ENCODE peak calls at places on chromosomes 7 and 10, in eight cellular contexts. L is neural progenitor cell, P is MM.1S, Y is GM23338, G is OCI-LY7, Q is SK-N-SH, D is HCT116, H is hepatocyte. K is an unnamed sample. For H3K79me2, the result is how much of the 10 kb centered on the place peaks cover.

GRCh38 chr7:111357691-111358090 is 204.6 kb downstream of the IMMP2L start:
- DNase-seq in D (no peak), Y (no peak), L (no peak), Q (no peak), P (no peak), H (no peak), G (no peak), K (peak)

GRCh38 chr10:33893502-33893901 is 559.0 kb upstream of the NRP1 start:
- DNase-seq in Y (no peak), D (no peak), G (no peak), Q (no peak), H (no peak), P (no peak), L (no peak), K (no peak)

GRCh38 chr7:4136501-4137110 is 545.5 kb upstream of the FOXK1 start:
- DNase-seq in L (no peak), H (no peak), Q (peak), Y (peak), G (no peak), D (no peak), P (no peak), K (no peak)

GRCh38 chr10:93745411-93746065 is 12.2 kb upstream of the LGI1 start:
- DNase-seq in P (no peak), H (no peak), L (peak), Y (peak), G (peak), Q (no peak), D (no peak), K (peak)

GRCh38 chr10:55024718-55025117 is 223.7 kb upstream of the PCDH15 start:
- DNase-seq in D (no peak), L (no peak), Y (no peak), G (no peak), H (peak), Q (peak), P (peak), K (no peak)

GRCh38 chr10:114537791-114538543 is 120.1 kb downstream of the ABLIM1 start:
- DNase-seq in D (no peak), P (no peak), H (no peak), Q (no peak), L (peak), Y (peak), G (no peak), K (no peak)

GRCh38 chr7:45917064-45917463 is 4.0 kb downstream of the IGFBP3 start:
- DNase-seq in Y (no peak), P (no peak), H (no peak), L (no peak), G (no peak), D (no peak), Q (no peak), K (no peak)

GRCh38 chr10:30188101-30188500 is 128.7 kb upstream of the JCAD start:
- DNase-seq in L (no peak), P (no peak), G (no peak), Q (no peak), Y (no peak), H (no peak), D (no peak), K (no peak)

GRCh38 chr7:137313196-137313595 is 30.3 kb downstream of the PTN start:
- DNase-seq in Q (no peak), P (no peak), G (no peak), L (no peak), D (no peak), Y (no peak), H (no peak), K (no peak)

DNA sequence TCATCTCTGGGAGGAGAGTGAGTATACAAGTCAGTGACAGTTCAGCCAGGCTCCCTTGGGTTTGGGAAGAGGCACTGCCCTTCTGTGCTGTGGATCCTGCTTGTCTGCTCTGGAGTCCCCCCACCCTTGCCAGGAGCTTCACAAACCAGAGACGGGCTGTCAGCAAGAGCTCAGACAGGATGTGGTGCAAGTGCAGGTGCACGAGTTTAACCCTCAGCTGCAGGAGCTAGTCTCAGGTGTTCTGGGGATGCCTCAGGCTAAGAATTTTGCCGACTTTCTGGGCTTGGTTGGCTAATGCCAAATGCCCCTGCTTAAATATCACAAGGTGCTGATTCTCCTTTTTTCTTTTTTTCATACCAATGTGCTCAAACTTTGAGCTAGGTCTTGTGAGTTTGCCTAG is 22.3 kb downstream of the ZNF783 start:
- DNase-seq in P (peak), H (no peak), Y (peak), D (no peak), Q (no peak), G (peak), L (no peak), K (no peak)
- H3K79me2 ChIP-seq in P (under half), H (under half), Y (under half), D (under half), Q (under half), G (under half), L (under half), K (under half)

DNA sequence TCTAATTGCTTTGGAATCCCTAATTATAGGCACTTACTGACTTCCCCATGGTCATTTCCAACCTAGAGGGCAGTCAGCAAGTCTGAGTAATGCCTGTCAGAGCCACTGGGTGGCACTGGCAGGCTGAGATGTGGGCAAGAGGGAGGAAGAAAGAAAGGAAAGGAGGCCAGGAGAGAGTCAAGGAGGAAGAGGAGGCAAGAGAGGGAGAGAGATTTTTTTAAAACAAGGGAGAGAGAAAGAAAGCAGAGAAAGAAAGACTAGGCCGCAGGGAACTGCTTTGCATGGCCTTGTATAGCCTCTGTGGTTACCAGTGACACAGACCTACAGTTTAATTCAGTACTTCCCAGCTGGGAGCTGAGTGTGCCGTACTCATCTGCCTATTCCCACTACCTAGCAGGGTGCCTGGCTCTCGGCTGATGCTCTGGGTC is 210.4 kb upstream of the ADO start:
- DNase-seq in Y (peak), P (peak), Q (peak), L (peak), H (peak), G (peak), D (peak), K (peak)
- TF ChIP-seq EZH2phosphoT487 in Y (no peak), P (no peak), Q (no peak), L (no peak), H (no peak), G (no peak), D (no peak), K (no peak)

GRCh38 chr7:154946166-154946565 is 56.8 kb downstream of the PAXIP1 start:
- DNase-seq in Q (no peak), D (no peak), G (no peak), H (no peak), Y (no peak), P (no peak), L (no peak), K (no peak)

GRCh38 chr7:154953006-154953684 is 49.8 kb downstream of the PAXIP1 start:
- DNase-seq in Y (peak), Q (peak), G (peak), L (peak), P (peak), D (peak), H (peak), K (peak)

GRCh38 chr7:154950992-154951391 is 51.9 kb downstream of the PAXIP1 start:
- DNase-seq in L (no peak), D (no peak), Q (no peak), Y (no peak), G (no peak), P (no peak), H (no peak), K (no peak)

GRCh38 chr7:154942718-154943117 is 60.2 kb downstream of the PAXIP1 start:
- DNase-seq in D (no peak), H (no peak), L (no peak), Y (no peak), G (no peak), P (no peak), Q (peak), K (no peak)

GRCh38 chr7:154947604-154948003 is 55.3 kb downstream of the PAXIP1 start:
- DNase-seq in Q (no peak), G (no peak), L (no peak), P (no peak), D (no peak), H (no peak), Y (peak), K (no peak)
- TF ChIP-seq CTCF in Q (no peak), G (no peak), L (peak), P (no peak), D (no peak), H (no peak), Y (peak), K (no peak)

DNA sequence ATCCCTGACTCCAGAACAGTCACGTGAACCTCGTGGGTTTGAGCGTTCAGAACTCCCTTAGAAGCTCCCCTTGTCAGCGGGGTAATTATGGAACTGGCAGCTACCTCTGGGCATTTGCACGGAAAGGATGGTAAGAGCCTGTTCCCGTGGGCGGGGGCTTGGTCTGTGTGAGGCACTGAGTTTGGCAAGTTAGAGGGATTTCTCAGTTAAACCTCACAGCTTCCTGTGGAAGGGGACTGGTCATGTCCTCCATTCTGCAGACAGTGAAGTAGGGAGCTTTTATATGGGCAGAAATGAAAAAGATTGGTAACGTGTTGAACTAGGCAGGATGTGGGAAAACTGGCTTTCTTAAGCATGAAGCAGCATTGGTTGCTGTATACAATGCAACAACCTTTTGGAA is 16.0 kb downstream of the PALD1 start:
- DNase-seq in P (peak), Q (no peak), G (no peak), L (no peak), D (no peak), H (no peak), Y (no peak), K (no peak)
- H3K79me2 ChIP-seq in P (half or more), Q (under half), G (half or more), L (under half), D (half or more), H (under half), Y (half or more), K (under half)

DNA sequence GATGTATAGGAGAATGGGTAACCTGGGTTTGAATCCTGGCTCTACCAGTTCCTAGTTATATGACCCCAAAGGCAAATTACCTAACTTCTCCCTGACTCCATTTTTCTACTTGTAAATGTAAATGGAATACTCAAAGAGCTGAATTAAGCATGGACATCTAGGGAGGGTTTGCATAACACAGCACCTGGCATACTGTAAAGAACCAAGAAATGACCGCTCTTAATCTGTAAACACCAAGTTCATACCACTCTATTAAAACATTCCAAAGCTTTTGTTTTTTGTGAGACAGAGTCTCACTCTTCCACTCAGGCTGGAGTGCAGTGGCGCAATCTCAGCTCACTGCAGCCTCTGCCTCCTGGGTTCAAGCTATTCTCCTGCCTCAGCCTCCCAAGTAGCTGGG is 19.6 kb downstream of the MPP7 start:
- DNase-seq in Y (no peak), G (no peak), H (no peak), D (no peak), L (no peak), Q (no peak), P (no peak), K (no peak)
- TF ChIP-seq EZH2phosphoT487 in Y (no peak), G (no peak), H (no peak), D (no peak), L (no peak), Q (no peak), P (no peak), K (no peak)

DNA sequence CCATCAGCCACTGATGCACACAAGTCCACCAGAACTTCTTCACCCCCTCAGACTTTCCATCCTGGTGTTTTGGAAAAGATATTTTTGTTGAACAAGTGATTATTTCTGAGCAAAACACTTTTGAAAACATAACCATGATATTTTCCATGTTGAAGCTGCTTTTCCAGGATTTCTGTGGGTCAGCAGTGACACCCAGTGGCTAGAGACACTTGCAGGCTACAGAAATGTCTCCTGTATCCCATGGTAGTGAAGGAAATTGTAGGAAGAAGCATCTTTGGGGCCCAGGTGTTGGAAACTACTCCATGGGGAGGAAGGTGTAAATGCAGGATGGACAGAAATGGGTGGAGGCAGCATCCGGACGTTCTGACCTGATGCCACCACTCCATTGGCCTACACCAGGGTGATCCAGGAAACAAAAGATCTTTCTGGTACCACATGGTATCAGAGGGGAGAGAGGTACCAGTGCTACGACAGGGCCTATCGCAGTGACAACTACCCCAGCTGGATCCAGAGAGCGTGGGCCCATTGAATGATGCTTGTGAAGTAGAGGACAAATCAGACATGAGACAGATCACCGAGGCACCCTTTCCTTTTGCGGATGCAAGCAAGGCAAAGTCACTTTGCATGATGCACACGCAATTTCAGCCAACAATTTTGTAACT is 111.7 kb upstream of the COBL start:
- DNase-seq in Y (peak), D (peak), Q (no peak), G (no peak), L (peak), P (no peak), H (peak), K (peak)
- TF ChIP-seq CTCF in Y (peak), D (peak), Q (peak), G (no peak), L (peak), P (peak), H (peak), K (peak)

GRCh38 chr10:621981-622740 is 67.3 kb downstream of the DIP2C start:
- DNase-seq in L (no peak), D (no peak), P (no peak), H (no peak), Q (no peak), Y (no peak), G (no peak), K (no peak)

GRCh38 chr10:623039-623438 is 66.4 kb downstream of the DIP2C start:
- DNase-seq in H (no peak), P (no peak), D (no peak), G (no peak), L (no peak), Y (no peak), Q (no peak), K (no peak)

GRCh38 chr10:624312-624604 is 65.2 kb downstream of the DIP2C start:
- DNase-seq in P (no peak), L (no peak), Y (no peak), D (no peak), Q (no peak), H (no peak), G (no peak), K (no peak)

GRCh38 chr10:624605-625334 is 64.7 kb downstream of the DIP2C start:
- DNase-seq in L (peak), H (peak), Q (peak), Y (peak), D (no peak), P (no peak), G (no peak), K (no peak)

GRCh38 chr10:623477-624311 is 65.8 kb downstream of the DIP2C start:
- DNase-seq in G (no peak), L (no peak), D (no peak), Y (no peak), H (no peak), Q (no peak), P (no peak), K (no peak)
- H3K79me2 ChIP-seq in G (under half), L (half or more), D (under half), Y (under half), H (half or more), Q (half or more), P (under half), K (under half)

GRCh38 chr7:116259156-116259555 is 48.8 kb downstream of the TES start:
- DNase-seq in Q (no peak), L (no peak), H (no peak), P (no peak), D (no peak), G (no peak), Y (no peak), K (no peak)
- TF ChIP-seq EZH2phosphoT487 in Q (no peak), L (no peak), H (no peak), P (no peak), D (no peak), G (no peak), Y (no peak), K (no peak)

GRCh38 chr7:51224811-51225581 is 91.6 kb downstream of the COBL start:
- DNase-seq in P (no peak), L (peak), H (peak), Q (no peak), D (peak), Y (peak), G (no peak), K (peak)
- TF ChIP-seq CTCF in P (no peak), L (peak), H (peak), Q (no peak), D (peak), Y (peak), G (no peak), K (peak)

DNA sequence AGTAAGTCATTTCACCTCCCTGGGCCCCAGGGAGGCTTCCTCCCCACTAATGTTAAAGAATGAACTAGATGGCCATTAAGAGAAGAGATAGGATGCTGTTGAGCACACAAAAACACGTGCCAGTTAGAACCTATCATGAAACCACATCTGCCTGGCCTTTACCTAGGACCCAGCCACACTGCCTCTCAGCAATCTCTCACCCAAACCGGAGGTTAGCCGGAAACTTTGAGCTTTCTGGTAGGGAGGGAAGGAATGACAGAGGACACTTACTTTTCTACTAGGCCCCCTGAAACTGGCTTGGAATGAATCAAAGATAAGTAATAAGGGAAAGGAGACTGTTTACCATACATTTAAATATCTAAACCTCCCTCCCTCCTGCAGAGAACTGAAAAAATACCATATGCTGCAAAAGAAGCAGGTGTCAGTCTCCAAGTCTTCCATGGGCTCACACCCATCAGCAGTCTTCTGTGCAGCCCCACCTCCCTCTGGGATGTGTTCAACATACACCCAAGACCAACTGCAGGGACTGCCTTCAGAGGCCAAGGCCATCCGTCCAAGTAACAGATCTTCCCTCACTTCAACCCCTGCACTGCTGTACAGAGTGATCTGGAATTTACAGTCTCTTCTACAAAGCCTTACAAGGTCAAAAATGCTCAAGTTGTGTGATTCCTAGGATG is 42.6 kb downstream of the SORBS1 start:
- DNase-seq in Y (no peak), G (no peak), D (no peak), L (no peak), Q (no peak), P (no peak), H (no peak), K (no peak)
- H3K79me2 ChIP-seq in Y (half or more), G (under half), D (under half), L (under half), Q (under half), P (under half), H (half or more), K (under half)